ENCODE peak calls at places on chromosomes 6 and 20, in five cellular contexts. One of them, this sample, is unnamed.

GRCh38 chr6:32151131-32151884 is 431 bp downstream of the PRRT1 start:
- DNase-seq in Peyer's patch: peak
- DNase-seq in neural progenitor cell: no peak
- DNase-seq in left ventricle myocardium inferior: no peak
- DNase-seq in uterus: no peak
- DNase-seq in this sample: no peak

GRCh38 chr20:34952676-34953075 is 2.9 kb downstream of the GSS start:
- DNase-seq in Peyer's patch: no peak
- DNase-seq in neural progenitor cell: no peak
- DNase-seq in left ventricle myocardium inferior: no peak
- DNase-seq in uterus: no peak
- DNase-seq in this sample: no peak

GRCh38 chr20:56442381-56443365 is 25.8 kb upstream of the RTF2 start:
- DNase-seq in Peyer's patch: no peak
- DNase-seq in neural progenitor cell: no peak
- DNase-seq in left ventricle myocardium inferior: no peak
- DNase-seq in uterus: no peak
- DNase-seq in this sample: no peak

GRCh38 chr6:83615025-83615999 is 93.6 kb downstream of the SNAP91 start:
- DNase-seq in Peyer's patch: no peak
- DNase-seq in neural progenitor cell: peak
- DNase-seq in left ventricle myocardium inferior: no peak
- DNase-seq in uterus: no peak
- DNase-seq in this sample: no peak

GRCh38 chr6:1841131-1841530 is 231.4 kb downstream of the FOXC1 start:
- DNase-seq in Peyer's patch: no peak
- DNase-seq in neural progenitor cell: no peak
- DNase-seq in left ventricle myocardium inferior: no peak
- DNase-seq in uterus: no peak
- DNase-seq in this sample: no peak

GRCh38 chr6:144647406-144647964 is 362.4 kb downstream of the UTRN start:
- DNase-seq in Peyer's patch: no peak
- DNase-seq in neural progenitor cell: no peak
- DNase-seq in left ventricle myocardium inferior: no peak
- DNase-seq in uterus: no peak
- DNase-seq in this sample: no peak

GRCh38 chr6:95576218-95576617 is 1.1 kb upstream of the MANEA start:
- DNase-seq in Peyer's patch: no peak
- DNase-seq in neural progenitor cell: no peak
- DNase-seq in left ventricle myocardium inferior: no peak
- DNase-seq in uterus: no peak
- DNase-seq in this sample: no peak

GRCh38 chr6:169252805-169253189 is 849 bp downstream of the THBS2 start:
- DNase-seq in Peyer's patch: peak
- DNase-seq in neural progenitor cell: peak
- DNase-seq in left ventricle myocardium inferior: no peak
- DNase-seq in uterus: no peak
- DNase-seq in this sample: no peak

GRCh38 chr6:130534627-130535026 is 168.8 kb downstream of the TMEM200A start:
- DNase-seq in Peyer's patch: no peak
- DNase-seq in neural progenitor cell: no peak
- DNase-seq in left ventricle myocardium inferior: no peak
- DNase-seq in uterus: no peak
- DNase-seq in this sample: no peak

GRCh38 chr6:24543683-24544082 is 48.9 kb downstream of the ALDH5A1 start:
- DNase-seq in Peyer's patch: no peak
- DNase-seq in neural progenitor cell: no peak
- DNase-seq in left ventricle myocardium inferior: no peak
- DNase-seq in uterus: no peak
- DNase-seq in this sample: no peak

GRCh38 chr6:41663558-41663957 is 25.3 kb downstream of the MDFI start:
- DNase-seq in Peyer's patch: no peak
- DNase-seq in neural progenitor cell: peak
- DNase-seq in left ventricle myocardium inferior: no peak
- DNase-seq in uterus: no peak
- DNase-seq in this sample: no peak

GRCh38 chr20:12798286-12798685 is 210.5 kb upstream of the SPTLC3 start:
- DNase-seq in Peyer's patch: no peak
- DNase-seq in neural progenitor cell: peak
- DNase-seq in left ventricle myocardium inferior: no peak
- DNase-seq in uterus: no peak
- DNase-seq in this sample: no peak

GRCh38 chr6:150651808-150652473 is 52.3 kb downstream of the PLEKHG1 start:
- DNase-seq in Peyer's patch: no peak
- DNase-seq in neural progenitor cell: no peak
- DNase-seq in left ventricle myocardium inferior: no peak
- DNase-seq in uterus: no peak
- DNase-seq in this sample: no peak

GRCh38 chr20:41956316-41957050 is 338.3 kb upstream of the CHD6 start:
- DNase-seq in Peyer's patch: no peak
- DNase-seq in neural progenitor cell: peak
- DNase-seq in left ventricle myocardium inferior: no peak
- DNase-seq in uterus: no peak
- DNase-seq in this sample: no peak

GRCh38 chr6:1479095-1479494 is 89.7 kb downstream of the FOXF2 start:
- DNase-seq in Peyer's patch: no peak
- DNase-seq in neural progenitor cell: no peak
- DNase-seq in left ventricle myocardium inferior: no peak
- DNase-seq in uterus: no peak
- DNase-seq in this sample: no peak

GRCh38 chr6:6875818-6876470 is 231.8 kb upstream of the RREB1 start:
- DNase-seq in Peyer's patch: no peak
- DNase-seq in neural progenitor cell: no peak
- DNase-seq in left ventricle myocardium inferior: no peak
- DNase-seq in uterus: no peak
- DNase-seq in this sample: no peak

GRCh38 chr6:5636210-5637030 is 370.3 kb downstream of the NRN1 start:
- DNase-seq in Peyer's patch: no peak
- DNase-seq in neural progenitor cell: no peak
- DNase-seq in left ventricle myocardium inferior: no peak
- DNase-seq in uterus: no peak
- DNase-seq in this sample: no peak

GRCh38 chr20:47315339-47315662 is 41.2 kb downstream of the ZMYND8 start:
- DNase-seq in Peyer's patch: no peak
- DNase-seq in neural progenitor cell: peak
- DNase-seq in left ventricle myocardium inferior: no peak
- DNase-seq in uterus: no peak
- DNase-seq in this sample: no peak

GRCh38 chr20:63218701-63219446 is 2.9 kb upstream of the YTHDF1 start:
- DNase-seq in Peyer's patch: no peak
- DNase-seq in neural progenitor cell: no peak
- DNase-seq in left ventricle myocardium inferior: no peak
- DNase-seq in uterus: no peak
- DNase-seq in this sample: no peak

GRCh38 chr6:71852951-71853350 is 33.4 kb upstream of the RIMS1 start:
- DNase-seq in Peyer's patch: no peak
- DNase-seq in neural progenitor cell: no peak
- DNase-seq in left ventricle myocardium inferior: no peak
- DNase-seq in uterus: no peak
- DNase-seq in this sample: no peak

GRCh38 chr6:71851214-71851613 is 35.1 kb upstream of the RIMS1 start:
- DNase-seq in Peyer's patch: no peak
- DNase-seq in neural progenitor cell: no peak
- DNase-seq in left ventricle myocardium inferior: no peak
- DNase-seq in uterus: no peak
- DNase-seq in this sample: no peak

DNA sequence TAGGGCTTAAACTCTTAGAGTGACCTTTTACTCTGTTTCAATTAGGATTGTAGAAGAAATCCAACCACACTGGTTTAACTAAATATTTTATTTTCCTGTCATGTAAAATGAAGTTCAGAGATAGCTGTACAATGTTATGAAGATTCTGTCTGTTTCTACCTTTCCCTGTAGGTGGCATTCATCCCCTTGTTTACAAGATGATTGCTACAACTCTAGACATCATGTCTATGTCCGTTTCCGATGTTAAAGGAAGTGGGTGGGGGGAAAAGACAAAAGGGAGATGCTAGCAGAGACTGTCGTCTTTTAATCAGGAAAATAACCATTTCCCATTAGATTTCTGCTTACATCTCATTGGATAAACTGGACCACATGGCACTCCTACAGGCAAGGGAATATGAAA is 30.9 kb upstream of the RIMS1 start:
- DNase-seq in Peyer's patch: no peak
- DNase-seq in neural progenitor cell: no peak
- DNase-seq in left ventricle myocardium inferior: no peak
- DNase-seq in uterus: no peak
- DNase-seq in this sample: no peak
- TF ChIP-seq CTCF in Peyer's patch: no peak
- TF ChIP-seq CTCF in neural progenitor cell: peak
- TF ChIP-seq CTCF in left ventricle myocardium inferior: no peak
- TF ChIP-seq CTCF in uterus: no peak
- TF ChIP-seq CTCF in this sample: no peak

GRCh38 chr6:146861716-146862115 is 262.9 kb downstream of the ADGB start:
- DNase-seq in Peyer's patch: no peak
- DNase-seq in neural progenitor cell: no peak
- DNase-seq in left ventricle myocardium inferior: no peak
- DNase-seq in uterus: no peak
- DNase-seq in this sample: no peak
- H3K27ac ChIP-seq in Peyer's patch: no peak
- H3K27ac ChIP-seq in neural progenitor cell: no peak
- H3K27ac ChIP-seq in left ventricle myocardium inferior: no peak
- H3K27ac ChIP-seq in uterus: no peak
- H3K27ac ChIP-seq in this sample: no peak

DNA sequence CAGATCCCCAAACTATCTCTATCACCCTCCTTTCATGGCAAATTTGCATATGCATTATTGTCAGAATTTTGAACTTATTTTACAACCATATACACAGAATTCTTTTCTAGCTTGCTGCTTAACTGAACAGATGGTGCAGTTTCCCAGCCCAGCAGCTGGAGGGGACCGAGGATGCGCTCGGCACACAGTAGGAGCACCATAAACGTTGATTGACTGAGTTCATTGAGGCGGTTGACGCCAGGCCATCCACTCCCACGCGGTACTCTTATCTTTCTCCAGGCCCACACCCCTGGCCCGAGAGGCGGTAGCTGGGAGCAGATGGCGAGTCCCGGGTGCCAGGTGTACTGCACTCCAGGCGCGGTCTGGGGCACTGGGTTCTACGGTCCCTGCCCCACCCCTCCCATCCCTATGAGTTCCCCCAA is 6.8 kb upstream of the SOX4 start:
- DNase-seq in Peyer's patch: peak
- DNase-seq in neural progenitor cell: no peak
- DNase-seq in left ventricle myocardium inferior: no peak
- DNase-seq in uterus: peak
- DNase-seq in this sample: no peak
- TF ChIP-seq CTCF in Peyer's patch: no peak
- TF ChIP-seq CTCF in neural progenitor cell: no peak
- TF ChIP-seq CTCF in left ventricle myocardium inferior: no peak
- TF ChIP-seq CTCF in uterus: no peak
- TF ChIP-seq CTCF in this sample: no peak

GRCh38 chr6:154510144-154510905 is at the start of gene CNKSR3:
- DNase-seq in Peyer's patch: peak
- DNase-seq in neural progenitor cell: peak
- DNase-seq in left ventricle myocardium inferior: peak
- DNase-seq in uterus: peak
- DNase-seq in this sample: peak

GRCh38 chr6:154513601-154514320 is 3.3 kb upstream of the CNKSR3 start:
- DNase-seq in Peyer's patch: no peak
- DNase-seq in neural progenitor cell: no peak
- DNase-seq in left ventricle myocardium inferior: no peak
- DNase-seq in uterus: no peak
- DNase-seq in this sample: no peak

GRCh38 chr6:154509421-154510143 is 903 bp downstream of the CNKSR3 start:
- DNase-seq in Peyer's patch: peak
- DNase-seq in neural progenitor cell: peak
- DNase-seq in left ventricle myocardium inferior: peak
- DNase-seq in uterus: peak
- DNase-seq in this sample: peak

GRCh38 chr6:154512214-154512613 is 1.7 kb upstream of the CNKSR3 start:
- DNase-seq in Peyer's patch: no peak
- DNase-seq in neural progenitor cell: no peak
- DNase-seq in left ventricle myocardium inferior: no peak
- DNase-seq in uterus: no peak
- DNase-seq in this sample: no peak

DNA sequence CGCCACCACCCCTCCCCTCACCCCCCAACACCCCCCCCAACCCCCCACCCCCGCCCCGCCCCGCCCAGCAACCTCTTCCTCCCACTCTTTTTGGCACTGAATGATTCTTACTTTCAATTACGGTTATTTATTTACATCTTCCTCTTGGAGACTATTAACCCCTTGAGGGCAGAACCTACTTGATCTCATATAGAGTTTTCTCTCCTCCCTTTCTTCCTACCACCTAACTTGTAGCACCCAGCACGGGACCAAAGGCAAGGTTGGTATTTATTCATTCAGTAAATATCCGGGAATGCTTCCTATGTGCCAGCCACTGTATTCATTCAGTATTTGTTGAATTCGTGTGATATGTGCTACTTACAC is 1.2 kb upstream of the CNKSR3 start:
- DNase-seq in Peyer's patch: no peak
- DNase-seq in neural progenitor cell: no peak
- DNase-seq in left ventricle myocardium inferior: no peak
- DNase-seq in uterus: no peak
- DNase-seq in this sample: no peak
- H3K27ac ChIP-seq in Peyer's patch: peak
- H3K27ac ChIP-seq in neural progenitor cell: no peak
- H3K27ac ChIP-seq in left ventricle myocardium inferior: peak
- H3K27ac ChIP-seq in uterus: peak
- H3K27ac ChIP-seq in this sample: no peak

DNA sequence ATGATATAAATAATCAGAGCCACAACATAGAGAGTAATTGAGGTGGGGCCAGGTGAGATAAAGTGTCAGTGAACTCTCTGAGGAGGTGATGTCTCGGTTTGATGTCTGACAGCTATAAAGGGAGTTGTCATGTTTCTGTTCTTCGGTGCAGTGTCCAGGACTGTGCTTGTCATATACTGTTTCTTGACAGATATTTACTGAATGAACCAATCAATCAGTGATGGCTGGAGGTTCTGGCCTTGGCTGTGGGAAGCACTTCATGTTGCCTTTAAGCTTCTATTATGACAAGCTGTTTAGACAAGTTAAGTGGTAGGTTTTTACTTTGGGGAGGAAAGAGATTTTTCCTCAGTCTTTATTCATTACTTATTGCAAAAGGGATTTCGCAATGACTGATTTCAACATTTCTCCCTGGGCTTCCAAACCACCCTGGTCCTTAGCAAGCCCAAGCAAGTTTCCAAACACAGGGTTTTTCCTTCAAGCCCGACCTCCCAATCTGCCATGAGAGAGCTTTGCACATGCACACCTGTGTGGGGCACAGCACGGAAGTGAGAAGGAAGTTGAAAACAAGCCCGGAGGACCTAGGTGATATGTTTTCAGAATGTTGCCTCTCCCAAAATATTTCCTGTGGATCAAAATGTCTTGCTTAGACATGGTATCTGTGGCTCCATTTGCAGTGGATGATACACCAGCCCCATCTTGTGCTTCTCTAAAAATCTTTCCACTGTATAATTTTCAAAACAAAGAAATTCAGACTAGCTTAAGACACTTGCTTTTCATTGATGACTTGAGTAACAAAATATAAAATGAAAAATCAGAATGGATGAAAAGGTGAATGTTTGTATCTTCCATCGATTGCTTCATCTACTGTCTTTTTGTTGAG is 567.3 kb upstream of the BTBD3 start:
- DNase-seq in Peyer's patch: no peak
- DNase-seq in neural progenitor cell: no peak
- DNase-seq in left ventricle myocardium inferior: no peak
- DNase-seq in uterus: peak
- DNase-seq in this sample: no peak
- TF ChIP-seq CTCF in Peyer's patch: no peak
- TF ChIP-seq CTCF in neural progenitor cell: no peak
- TF ChIP-seq CTCF in left ventricle myocardium inferior: no peak
- TF ChIP-seq CTCF in uterus: no peak
- TF ChIP-seq CTCF in this sample: no peak